ENCODE peak calls at places on chromosome 18, in ten cellular contexts. J is astrocyte of the spinal cord; M is stimulated activated CD4-positive, alpha-beta T cell treated with anti-CD3 and anti-CD28 coated beads, Interleukin-1b, Interleukin-23, amount 100 ng/mL, for 1 hour; Z is T-cell; O is neural crest cell; V is CD4-positive, alpha-beta memory T cell; Y is GM04504; P is T-helper 2 cell; B is kidney tubule cell; G is GM19239. S is an unnamed sample.

GRCh38 chr18:77002496-77002895 is 130.1 kb downstream of the MBP start:
- DNase-seq in J (no peak), M (no peak), Z (no peak), O (no peak), V (no peak), Y (no peak), P (no peak), B (no peak), G (no peak), S (no peak)

GRCh38 chr18:58529714-58530354 is 99.1 kb downstream of the ALPK2 start:
- DNase-seq in J (peak), M (peak), Z (peak), O (peak), V (peak), Y (peak), P (peak), B (peak), G (no peak), S (no peak)

GRCh38 chr18:74183110-74183509 is 34.8 kb downstream of the TIMM21 start:
- DNase-seq in J (no peak), M (no peak), Z (no peak), O (no peak), V (no peak), Y (no peak), P (no peak), B (no peak), G (no peak), S (no peak)

GRCh38 chr18:63082661-63083531 is 236.7 kb downstream of the BCL2 start:
- DNase-seq in J (peak), M (no peak), Z (no peak), O (no peak), V (no peak), Y (no peak), P (no peak), B (no peak), G (no peak), S (peak)

GRCh38 chr18:48814490-48815181 is 136.1 kb downstream of the SMAD7 start:
- DNase-seq in J (peak), M (no peak), Z (no peak), O (no peak), V (no peak), Y (no peak), P (no peak), B (no peak), G (no peak), S (no peak)

GRCh38 chr18:8719192-8719591 is 13.8 kb downstream of the MTCL1 start:
- DNase-seq in J (no peak), M (no peak), Z (no peak), O (no peak), V (no peak), Y (no peak), P (no peak), B (no peak), G (no peak), S (no peak)

GRCh38 chr18:48790869-48791635 is 159.7 kb downstream of the SMAD7 start:
- DNase-seq in J (no peak), M (no peak), Z (no peak), O (no peak), V (no peak), Y (no peak), P (no peak), B (no peak), G (no peak), S (no peak)

GRCh38 chr18:56919190-56919589 is 227.7 kb upstream of the BOD1L2 start:
- DNase-seq in J (no peak), M (no peak), Z (no peak), O (no peak), V (no peak), Y (no peak), P (no peak), B (no peak), G (no peak), S (no peak)

GRCh38 chr18:13120967-13121586 is 97.5 kb upstream of the LDLRAD4 start:
- DNase-seq in J (peak), M (no peak), Z (no peak), O (no peak), V (no peak), Y (peak), P (no peak), B (peak), G (no peak), S (no peak)

GRCh38 chr18:57437782-57438668 is 2.9 kb downstream of the ONECUT2 start:
- DNase-seq in J (no peak), M (peak), Z (peak), O (peak), V (no peak), Y (peak), P (no peak), B (peak), G (no peak), S (peak)

GRCh38 chr18:29594494-29594893 is 1417.6 kb upstream of the CDH2 start:
- DNase-seq in J (no peak), M (no peak), Z (no peak), O (no peak), V (no peak), Y (no peak), P (no peak), B (no peak), G (no peak), S (no peak)

GRCh38 chr18:36296591-36297418 is 708 bp upstream of the FHOD3 start:
- DNase-seq in J (peak), M (no peak), Z (no peak), O (peak), V (no peak), Y (peak), P (no peak), B (peak), G (peak), S (peak)

GRCh38 chr18:55097406-55098170 is 138.3 kb upstream of the CCDC68 start:
- DNase-seq in J (peak), M (no peak), Z (no peak), O (no peak), V (no peak), Y (peak), P (no peak), B (peak), G (no peak), S (no peak)

S was measured in mammary epithelial cell.